ENCODE peak calls at places on chromosomes 12 and 14, in eight cellular contexts. R is stomach, Y is K562, K is A549, M is GM12878, H is H1, B is ovary, L is suprapubic skin. C is an unnamed sample.
A peak's percentile ranks its signal among the peaks of the same experiment; 100 is the strongest.

GRCh38 chr12:76641073-76641472 is 81.5 kb upstream of the OSBPL8 start:
- DNase-seq in R (no peak), B (no peak), Y (no peak), L (no peak), M (no peak), K (no peak), H (no peak), C (no peak)

GRCh38 chr14:70269582-70269981 is 80.8 kb upstream of the SLC8A3 start:
- DNase-seq in K (no peak), M (no peak), Y (no peak), R (no peak), H (no peak), B (no peak), L (no peak), C (no peak)

GRCh38 chr14:80059041-80059440 is 152.3 kb downstream of the DIO2 start:
- DNase-seq in Y (no peak), H (no peak), R (no peak), L (no peak), K (no peak), M (no peak), B (no peak), C (no peak)

GRCh38 chr12:132161796-132162507 is 17.7 kb downstream of the NOC4L start:
- DNase-seq in Y (no peak), R (no peak), M (no peak), L (no peak), H (no peak), K (no peak), B (no peak), C (no peak)

GRCh38 chr14:68039593-68039992 is 220.0 kb downstream of the RAD51B start:
- DNase-seq in M (no peak), R (no peak), L (no peak), Y (no peak), B (no peak), H (no peak), K (no peak), C (no peak)

GRCh38 chr12:27252934-27253333 is 8.8 kb downstream of the STK38L start:
- DNase-seq in Y (no peak), R (no peak), H (no peak), M (no peak), L (no peak), K (no peak), B (no peak), C (no peak)

GRCh38 chr12:64733857-64734256 is 25.3 kb downstream of the GNS start:
- DNase-seq in Y (no peak), M (no peak), K (peak; percentile 28), H (no peak), L (no peak), R (no peak), B (no peak), C (no peak)

GRCh38 chr12:92068441-92068840 is 77.2 kb downstream of the BTG1 start:
- DNase-seq in R (no peak), L (no peak), Y (no peak), M (no peak), K (no peak), H (no peak), B (no peak), C (no peak)

GRCh38 chr12:6091786-6092566 is 32.5 kb downstream of the VWF start:
- DNase-seq in L (peak; percentile 53), Y (no peak), R (no peak), K (no peak), M (no peak), H (no peak), B (no peak), C (no peak)

GRCh38 chr12:121009744-121010143 is 6.5 kb downstream of the C12orf43 start:
- DNase-seq in L (no peak), R (peak; percentile 76), K (peak; percentile 70), Y (no peak), H (no peak), B (no peak), M (no peak), C (no peak)

GRCh38 chr12:6962285-6963015 is 8.0 kb downstream of the PHB2 start:
- DNase-seq in B (peak; percentile 47), R (peak; percentile 86), K (no peak), Y (no peak), L (no peak), M (no peak), H (peak; percentile 82), C (no peak)

GRCh38 chr12:111757361-111758119 is 9.2 kb upstream of the ALDH2 start:
- DNase-seq in K (no peak), B (no peak), H (no peak), L (no peak), R (peak; percentile 62), Y (no peak), M (no peak), C (no peak)

GRCh38 chr14:105589161-105589925 is 63.0 kb downstream of the TMEM121 start:
- DNase-seq in Y (no peak), B (no peak), K (no peak), L (no peak), M (no peak), R (no peak), H (no peak), C (no peak)

GRCh38 chr12:120640840-120641833 is 711 bp downstream of the CABP1 start:
- DNase-seq in M (no peak), K (no peak), B (peak; percentile 68), H (peak; percentile 88), Y (peak; percentile 66), L (no peak), R (peak; percentile 66), C (no peak)

GRCh38 chr12:42539696-42540095 is 49.9 kb downstream of the PRICKLE1 start:
- DNase-seq in Y (no peak), B (no peak), L (no peak), M (no peak), K (no peak), H (no peak), R (no peak), C (no peak)

GRCh38 chr14:102586420-102587119 is 5.9 kb upstream of the RCOR1 start:
- DNase-seq in Y (no peak), M (no peak), L (no peak), B (no peak), R (no peak), K (no peak), H (no peak), C (no peak)

GRCh38 chr12:65300679-65301349 is 22.3 kb downstream of the MSRB3 start:
- DNase-seq in Y (peak; percentile 15), H (no peak), R (no peak), B (no peak), M (no peak), K (peak; percentile 20), L (no peak), C (no peak)

GRCh38 chr14:49865431-49865859 is 12.9 kb upstream of the NEMF start:
- DNase-seq in L (no peak), M (no peak), K (peak; percentile 28), B (peak; percentile 86), Y (no peak), H (peak; percentile 87), R (peak; percentile 86), C (peak; percentile 91)

GRCh38 chr14:102708494-102708893 is 68.8 kb upstream of the TRAF3 start:
- DNase-seq in L (no peak), R (no peak), M (peak; percentile 88), Y (no peak), K (no peak), B (no peak), H (peak; percentile 19), C (no peak)

GRCh38 chr12:21434704-21435103 is 2.8 kb upstream of the PYROXD1 start:
- DNase-seq in K (no peak), M (no peak), L (no peak), R (no peak), Y (no peak), H (no peak), B (no peak), C (no peak)
- TF ChIP-seq POLR2A in K (no peak), M (no peak), L (no peak), R (no peak), Y (no peak), H (no peak), B (no peak), C (no peak)

DNA sequence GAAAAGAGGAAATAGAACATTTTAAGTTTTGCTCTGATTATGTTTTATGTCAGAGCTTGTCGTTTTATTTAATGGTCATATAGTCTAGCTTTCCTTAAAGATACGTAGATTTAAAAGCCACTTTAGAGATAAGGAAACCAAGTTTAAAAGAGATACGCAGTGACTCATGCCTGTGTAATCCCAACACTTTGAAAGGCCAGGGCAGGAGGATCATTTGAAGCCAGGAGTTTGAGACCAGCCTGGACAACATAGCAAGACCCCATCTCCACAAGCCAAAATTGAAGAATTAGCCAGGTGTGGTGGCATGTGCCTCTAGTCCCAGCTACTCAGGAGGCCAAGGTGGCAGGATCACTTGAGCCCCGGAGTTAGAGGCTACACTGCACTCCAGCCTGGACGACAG is 19.6 kb downstream of the MAPK1IP1L start:
- DNase-seq in B (no peak), M (no peak), R (no peak), H (no peak), L (no peak), Y (no peak), K (no peak), C (no peak)
- H3K27ac ChIP-seq in B (no peak overlapping the region), M (peak overlapping the region; percentile 82), R (peak overlapping the region; percentile 68), H (no peak overlapping the region), L (no peak overlapping the region), Y (no peak overlapping the region), K (no peak overlapping the region), C (no peak overlapping the region)

GRCh38 chr12:104059963-104060362 is 4.4 kb upstream of the HCFC2 start:
- DNase-seq in Y (no peak), H (no peak), L (no peak), B (no peak), M (no peak), K (no peak), R (no peak), C (no peak)

GRCh38 chr12:104064842-104065441 is 611 bp downstream of the HCFC2 start:
- DNase-seq in K (no peak), L (no peak), H (no peak), Y (peak; percentile 35), M (no peak), B (no peak), R (no peak), C (no peak)

GRCh38 chr12:104064031-104064841 is at the start of gene HCFC2:
- DNase-seq in B (peak; percentile 94), M (peak; percentile 61), K (peak; percentile 97), H (peak; percentile 94), Y (peak; percentile 98), R (peak; percentile 91), L (peak; percentile 93), C (peak; percentile 85)

GRCh38 chr12:104060791-104061190 is 3.5 kb upstream of the HCFC2 start:
- DNase-seq in Y (no peak), K (no peak), R (no peak), H (no peak), B (no peak), M (no peak), L (no peak), C (no peak)

DNA sequence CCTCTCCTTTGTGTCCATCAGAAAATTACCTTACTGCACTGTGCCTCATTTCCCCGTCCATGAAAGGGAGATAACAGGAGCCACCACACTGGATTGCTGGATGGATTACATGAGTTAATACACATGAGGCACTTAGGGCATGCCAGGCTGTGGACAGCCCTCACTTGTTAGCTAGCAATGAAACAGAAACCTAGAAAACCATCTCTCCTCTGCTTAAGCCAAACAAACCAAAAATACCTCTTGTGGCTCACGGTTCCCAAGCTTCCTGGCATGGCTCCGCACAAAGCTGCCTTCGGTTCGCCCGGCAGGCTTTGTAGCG is 660 bp upstream of the HCFC2 start:
- DNase-seq in M (peak; percentile 15), Y (peak; percentile 16), R (no peak), K (no peak), L (no peak), B (no peak), H (no peak), C (peak; percentile 22)
- TF ChIP-seq EP300 in M (no peak), Y (no peak), R (no peak), K (no peak), L (no peak), B (no peak), H (no peak), C (no peak)

GRCh38 chr12:55847033-55847432 is 4.3 kb upstream of the MMP19 start:
- DNase-seq in R (no peak), M (no peak), H (no peak), K (no peak), B (no peak), L (no peak), Y (no peak), C (no peak)
- TF ChIP-seq POLR2A in R (no peak), M (no peak), H (no peak), K (no peak), B (no peak), L (no peak), Y (no peak), C (no peak)